ENCODE peak calls at places on chromosomes 5 and 9, in eight cellular contexts. One of them, this sample, is unnamed. For H3K36me3 and H3K4me1, the result is how much of the 10 kb centered on the place peaks cover.

GRCh38 chr5:68593211-68593701 is 377.7 kb downstream of the PIK3R1 start:
- DNase-seq in mesenchymal stem cell: no peak
- DNase-seq in tibial nerve: no peak
- DNase-seq in endothelial cell of umbilical vein: no peak
- DNase-seq in HCT116: no peak
- DNase-seq in uterus: no peak
- DNase-seq in small intestine: no peak
- DNase-seq in IMR-90: no peak
- DNase-seq in this sample: no peak

GRCh38 chr5:67013719-67014118 is 182.9 kb downstream of the CD180 start:
- DNase-seq in mesenchymal stem cell: no peak
- DNase-seq in tibial nerve: no peak
- DNase-seq in endothelial cell of umbilical vein: no peak
- DNase-seq in HCT116: no peak
- DNase-seq in uterus: no peak
- DNase-seq in small intestine: no peak
- DNase-seq in IMR-90: no peak
- DNase-seq in this sample: no peak

GRCh38 chr5:95848701-95849100 is 26.2 kb upstream of the GLRX start:
- DNase-seq in mesenchymal stem cell: no peak
- DNase-seq in tibial nerve: no peak
- DNase-seq in endothelial cell of umbilical vein: no peak
- DNase-seq in HCT116: no peak
- DNase-seq in uterus: no peak
- DNase-seq in small intestine: no peak
- DNase-seq in IMR-90: peak
- DNase-seq in this sample: peak

GRCh38 chr9:101443358-101443757 is 7.8 kb upstream of the ALDOB start:
- DNase-seq in mesenchymal stem cell: no peak
- DNase-seq in tibial nerve: no peak
- DNase-seq in endothelial cell of umbilical vein: no peak
- DNase-seq in HCT116: no peak
- DNase-seq in uterus: no peak
- DNase-seq in small intestine: peak
- DNase-seq in IMR-90: no peak
- DNase-seq in this sample: no peak

GRCh38 chr9:35095175-35095574 is 1.2 kb downstream of the PIGO start:
- DNase-seq in mesenchymal stem cell: no peak
- DNase-seq in tibial nerve: no peak
- DNase-seq in endothelial cell of umbilical vein: no peak
- DNase-seq in HCT116: no peak
- DNase-seq in uterus: no peak
- DNase-seq in small intestine: no peak
- DNase-seq in IMR-90: no peak
- DNase-seq in this sample: no peak

GRCh38 chr9:71609453-71609840 is 158.9 kb downstream of the CEMIP2 start:
- DNase-seq in mesenchymal stem cell: no peak
- DNase-seq in tibial nerve: no peak
- DNase-seq in endothelial cell of umbilical vein: peak
- DNase-seq in HCT116: no peak
- DNase-seq in uterus: no peak
- DNase-seq in small intestine: no peak
- DNase-seq in IMR-90: no peak
- DNase-seq in this sample: no peak

GRCh38 chr9:130715270-130716077 is 21.9 kb downstream of the EXOSC2 start:
- DNase-seq in mesenchymal stem cell: peak
- DNase-seq in tibial nerve: no peak
- DNase-seq in endothelial cell of umbilical vein: peak
- DNase-seq in HCT116: no peak
- DNase-seq in uterus: no peak
- DNase-seq in small intestine: peak
- DNase-seq in IMR-90: peak
- DNase-seq in this sample: no peak

GRCh38 chr9:127832248-127832647 is 22.2 kb downstream of the ENG start:
- DNase-seq in mesenchymal stem cell: no peak
- DNase-seq in tibial nerve: no peak
- DNase-seq in endothelial cell of umbilical vein: no peak
- DNase-seq in HCT116: no peak
- DNase-seq in uterus: no peak
- DNase-seq in small intestine: no peak
- DNase-seq in IMR-90: no peak
- DNase-seq in this sample: no peak

GRCh38 chr5:121949885-121950284 is 11.9 kb upstream of the SRFBP1 start:
- DNase-seq in mesenchymal stem cell: peak
- DNase-seq in tibial nerve: peak
- DNase-seq in endothelial cell of umbilical vein: peak
- DNase-seq in HCT116: peak
- DNase-seq in uterus: no peak
- DNase-seq in small intestine: peak
- DNase-seq in IMR-90: peak
- DNase-seq in this sample: peak

DNA sequence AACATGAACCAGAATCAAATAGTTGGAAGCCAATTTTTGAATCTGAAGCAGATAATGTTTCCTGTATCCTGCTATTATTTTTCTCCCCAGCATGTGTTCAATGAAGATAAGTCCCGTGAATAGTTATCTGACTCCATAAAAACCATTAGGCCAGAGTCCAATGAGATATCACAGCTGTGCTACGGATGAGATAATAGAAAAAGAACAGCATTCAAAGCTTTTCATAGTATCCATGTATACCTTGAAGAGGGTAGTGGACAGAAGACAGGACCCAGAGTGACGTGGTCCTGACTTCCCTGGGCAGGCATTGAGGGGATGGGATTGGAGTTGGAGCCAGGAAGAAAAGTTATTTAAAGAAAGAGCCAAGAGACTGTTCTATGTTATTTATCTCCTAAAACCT is 50.7 kb upstream of the C6 start:
- DNase-seq in mesenchymal stem cell: no peak
- DNase-seq in tibial nerve: no peak
- DNase-seq in endothelial cell of umbilical vein: peak
- DNase-seq in HCT116: no peak
- DNase-seq in uterus: peak
- DNase-seq in small intestine: peak
- DNase-seq in IMR-90: no peak
- DNase-seq in this sample: no peak
- H3K27ac ChIP-seq in mesenchymal stem cell: no peak
- H3K27ac ChIP-seq in tibial nerve: no peak
- H3K27ac ChIP-seq in endothelial cell of umbilical vein: no peak
- H3K27ac ChIP-seq in HCT116: no peak
- H3K27ac ChIP-seq in uterus: peak
- H3K27ac ChIP-seq in small intestine: no peak
- H3K27ac ChIP-seq in IMR-90: no peak
- H3K27ac ChIP-seq in this sample: no peak

DNA sequence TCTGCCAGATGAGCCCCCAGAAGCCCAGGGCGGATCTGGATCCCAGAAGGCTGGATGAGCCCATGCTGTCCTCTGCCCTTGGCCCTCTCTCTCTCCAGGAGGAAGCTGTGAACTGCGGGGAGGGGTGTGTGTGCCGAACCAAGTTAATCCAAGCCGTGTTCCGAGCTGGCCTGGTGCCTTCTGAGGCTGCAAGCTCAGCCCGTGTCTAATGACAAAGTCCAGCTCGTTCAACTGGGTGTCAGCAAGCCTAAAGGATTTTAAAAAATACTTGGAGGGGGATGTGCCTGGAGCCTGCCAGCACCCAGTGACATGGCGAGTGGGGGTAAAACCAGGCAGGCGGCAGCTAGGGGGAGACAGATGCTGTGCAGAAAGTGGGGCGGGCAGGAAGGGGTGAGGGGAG is 8.0 kb downstream of the STC2 start:
- DNase-seq in mesenchymal stem cell: no peak
- DNase-seq in tibial nerve: no peak
- DNase-seq in endothelial cell of umbilical vein: no peak
- DNase-seq in HCT116: no peak
- DNase-seq in uterus: peak
- DNase-seq in small intestine: peak
- DNase-seq in IMR-90: no peak
- DNase-seq in this sample: no peak
- H3K36me3 ChIP-seq in mesenchymal stem cell: under half
- H3K36me3 ChIP-seq in tibial nerve: under half
- H3K36me3 ChIP-seq in endothelial cell of umbilical vein: under half
- H3K36me3 ChIP-seq in HCT116: half or more
- H3K36me3 ChIP-seq in uterus: under half
- H3K36me3 ChIP-seq in small intestine: under half
- H3K36me3 ChIP-seq in IMR-90: half or more
- H3K36me3 ChIP-seq in this sample: half or more

GRCh38 chr5:33785571-33785970 is 106.2 kb downstream of the ADAMTS12 start:
- DNase-seq in mesenchymal stem cell: no peak
- DNase-seq in tibial nerve: no peak
- DNase-seq in endothelial cell of umbilical vein: no peak
- DNase-seq in HCT116: no peak
- DNase-seq in uterus: no peak
- DNase-seq in small intestine: no peak
- DNase-seq in IMR-90: no peak
- DNase-seq in this sample: no peak

GRCh38 chr5:33776151-33776550 is 115.6 kb downstream of the ADAMTS12 start:
- DNase-seq in mesenchymal stem cell: no peak
- DNase-seq in tibial nerve: no peak
- DNase-seq in endothelial cell of umbilical vein: no peak
- DNase-seq in HCT116: no peak
- DNase-seq in uterus: no peak
- DNase-seq in small intestine: no peak
- DNase-seq in IMR-90: no peak
- DNase-seq in this sample: no peak

DNA sequence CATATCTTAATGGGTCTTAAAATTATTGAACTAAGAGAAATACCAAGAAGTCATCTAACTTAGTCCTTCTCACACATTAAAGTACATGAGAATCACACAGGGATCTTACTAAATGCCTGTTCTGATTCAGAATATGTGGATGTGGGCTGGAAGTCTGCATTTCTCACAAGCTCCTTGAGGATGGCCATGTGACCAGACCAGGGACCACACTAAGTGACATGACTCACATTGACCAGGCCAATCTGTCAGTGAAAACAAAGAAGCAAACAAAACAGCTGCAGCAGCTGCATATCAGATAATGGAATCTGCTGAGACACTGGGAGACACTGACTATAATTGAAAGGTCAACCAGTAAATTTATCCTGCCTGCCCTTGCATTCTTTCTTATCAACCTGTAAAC is 110.5 kb downstream of the ADAMTS12 start:
- DNase-seq in mesenchymal stem cell: peak
- DNase-seq in tibial nerve: peak
- DNase-seq in endothelial cell of umbilical vein: no peak
- DNase-seq in HCT116: no peak
- DNase-seq in uterus: no peak
- DNase-seq in small intestine: no peak
- DNase-seq in IMR-90: peak
- DNase-seq in this sample: peak
- H3K4me1 ChIP-seq in mesenchymal stem cell: under half
- H3K4me1 ChIP-seq in tibial nerve: under half
- H3K4me1 ChIP-seq in endothelial cell of umbilical vein: under half
- H3K4me1 ChIP-seq in HCT116: under half
- H3K4me1 ChIP-seq in uterus: under half
- H3K4me1 ChIP-seq in small intestine: under half
- H3K4me1 ChIP-seq in IMR-90: under half
- H3K4me1 ChIP-seq in this sample: under half

DNA sequence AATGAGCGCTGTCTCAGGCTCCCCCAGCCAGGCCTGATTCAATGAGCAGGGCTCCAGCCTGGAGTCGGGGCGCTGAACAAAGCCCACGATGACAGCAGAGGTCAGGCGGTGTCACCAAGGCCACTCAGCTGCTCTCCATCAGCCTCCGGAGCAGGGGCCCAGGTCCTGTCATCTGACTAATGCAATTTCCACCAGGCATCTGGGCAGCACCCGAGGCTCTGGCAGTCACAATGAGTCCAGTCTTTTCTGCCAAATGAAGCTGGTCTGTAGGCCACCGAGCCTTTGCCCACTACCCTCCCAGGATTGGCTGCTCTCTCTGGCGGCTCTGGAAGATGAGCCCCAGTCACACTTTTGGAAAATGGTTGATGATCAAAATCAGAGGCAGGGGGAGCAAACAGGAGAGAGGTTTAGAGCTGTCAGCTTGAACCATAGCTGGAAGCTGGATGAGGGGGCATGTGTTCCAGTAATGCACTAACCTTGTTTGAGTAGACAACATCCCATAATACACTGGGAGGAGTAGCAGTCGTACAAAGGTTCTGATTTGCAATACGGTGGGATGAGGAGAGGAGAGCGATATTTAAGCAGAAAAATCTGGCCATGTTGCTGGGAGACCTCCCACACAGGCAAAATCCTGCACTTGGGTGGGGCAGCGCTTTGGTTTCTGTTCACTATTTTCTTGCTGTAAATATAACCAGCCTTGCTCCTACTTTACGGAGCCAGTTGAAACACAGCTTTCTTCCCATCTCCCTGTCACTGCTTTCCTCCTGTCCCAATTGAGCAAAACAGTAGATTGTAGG is 306.4 kb upstream of the PANK3 start:
- DNase-seq in mesenchymal stem cell: no peak
- DNase-seq in tibial nerve: no peak
- DNase-seq in endothelial cell of umbilical vein: no peak
- DNase-seq in HCT116: no peak
- DNase-seq in uterus: no peak
- DNase-seq in small intestine: no peak
- DNase-seq in IMR-90: no peak
- DNase-seq in this sample: no peak
- H3K27ac ChIP-seq in mesenchymal stem cell: no peak
- H3K27ac ChIP-seq in tibial nerve: no peak
- H3K27ac ChIP-seq in endothelial cell of umbilical vein: no peak
- H3K27ac ChIP-seq in HCT116: no peak
- H3K27ac ChIP-seq in uterus: no peak
- H3K27ac ChIP-seq in small intestine: no peak
- H3K27ac ChIP-seq in IMR-90: no peak
- H3K27ac ChIP-seq in this sample: peak

GRCh38 chr9:86318187-86318586 is 35.8 kb upstream of the ISCA1 start:
- DNase-seq in mesenchymal stem cell: no peak
- DNase-seq in tibial nerve: no peak
- DNase-seq in endothelial cell of umbilical vein: no peak
- DNase-seq in HCT116: no peak
- DNase-seq in uterus: no peak
- DNase-seq in small intestine: no peak
- DNase-seq in IMR-90: no peak
- DNase-seq in this sample: no peak
- H3K36me3 ChIP-seq in mesenchymal stem cell: half or more
- H3K36me3 ChIP-seq in tibial nerve: half or more
- H3K36me3 ChIP-seq in endothelial cell of umbilical vein: under half
- H3K36me3 ChIP-seq in HCT116: under half
- H3K36me3 ChIP-seq in uterus: under half
- H3K36me3 ChIP-seq in small intestine: under half
- H3K36me3 ChIP-seq in IMR-90: under half
- H3K36me3 ChIP-seq in this sample: half or more

DNA sequence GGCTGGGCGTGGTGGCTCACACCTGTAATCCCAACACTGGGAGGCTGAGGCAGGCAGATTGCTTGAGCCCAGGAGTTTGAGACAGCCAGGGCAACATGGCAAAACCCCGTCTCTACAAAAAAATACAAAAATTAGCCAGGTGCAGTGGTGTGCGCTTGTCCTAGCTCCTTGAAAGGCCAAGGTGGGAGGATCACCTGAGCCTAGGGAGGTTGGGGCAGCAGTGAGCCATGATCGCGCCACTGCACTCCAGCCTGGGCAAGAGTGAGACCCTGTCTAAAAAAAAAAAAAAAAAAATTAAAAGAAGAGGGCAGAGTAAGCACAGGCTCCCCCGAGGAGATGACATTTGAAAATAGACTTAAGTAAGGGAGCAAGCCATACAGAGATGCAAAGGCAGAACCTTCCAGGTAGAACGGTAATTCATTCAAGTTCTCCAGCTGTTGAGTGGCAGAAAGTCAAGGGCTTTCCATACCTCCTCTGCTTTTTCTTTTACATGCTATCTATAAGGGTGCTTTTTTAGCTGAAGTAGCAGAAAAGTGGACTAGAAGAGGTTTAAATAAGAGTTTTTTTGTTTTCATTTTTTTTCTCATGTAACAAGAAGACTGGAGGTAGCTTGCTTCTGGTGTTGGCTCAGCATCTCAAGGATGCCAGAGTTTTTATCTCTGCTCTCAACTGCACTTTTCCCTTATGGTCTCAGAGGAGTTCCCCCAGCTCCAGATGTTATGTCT is 40.8 kb downstream of the ERGIC1 start:
- DNase-seq in mesenchymal stem cell: no peak
- DNase-seq in tibial nerve: no peak
- DNase-seq in endothelial cell of umbilical vein: no peak
- DNase-seq in HCT116: no peak
- DNase-seq in uterus: no peak
- DNase-seq in small intestine: no peak
- DNase-seq in IMR-90: no peak
- DNase-seq in this sample: no peak
- H3K4me1 ChIP-seq in mesenchymal stem cell: under half
- H3K4me1 ChIP-seq in tibial nerve: half or more
- H3K4me1 ChIP-seq in endothelial cell of umbilical vein: half or more
- H3K4me1 ChIP-seq in HCT116: under half
- H3K4me1 ChIP-seq in uterus: under half
- H3K4me1 ChIP-seq in small intestine: under half
- H3K4me1 ChIP-seq in IMR-90: half or more
- H3K4me1 ChIP-seq in this sample: under half

This sample was measured in cardiac muscle cell.